ENCODE peak calls at places on chromosomes 3 and 15, in nine cellular contexts. W, P, E, R, A, H, G, S and D are unnamed samples.

GRCh38 chr15:40093224-40093842 is 15.3 kb downstream of the BMF start:
- DNase-seq in W (no peak), P (peak), E (no peak), R (no peak), A (peak), H (no peak), G (no peak), S (peak), D (no peak)

GRCh38 chr3:46905191-46905560 is 27.7 kb downstream of the PTH1R start:
- DNase-seq in W (no peak), P (no peak), E (no peak), R (no peak), A (peak), H (no peak), G (no peak), S (no peak), D (no peak)

GRCh38 chr15:88622605-88622975 is 1.4 kb downstream of the AEN start:
- DNase-seq in W (no peak), P (no peak), E (no peak), R (no peak), A (peak), H (no peak), G (no peak), S (peak), D (no peak)

GRCh38 chr3:37546876-37547275 is 314.8 kb upstream of the CTDSPL start:
- DNase-seq in W (peak), P (peak), E (no peak), R (peak), A (no peak), H (peak), G (no peak), S (peak), D (no peak)

GRCh38 chr3:150760431-150761200 is 2.4 kb downstream of the SIAH2 start:
- DNase-seq in W (no peak), P (no peak), E (no peak), R (no peak), A (no peak), H (no peak), G (no peak), S (no peak), D (no peak)

GRCh38 chr3:147392083-147392916 is 14.0 kb downstream of the ZIC4 start:
- DNase-seq in W (peak), P (no peak), E (peak), R (no peak), A (peak), H (peak), G (no peak), S (peak), D (no peak)

GRCh38 chr3:101813817-101814440 is 34.9 kb downstream of the NXPE3 start:
- DNase-seq in W (no peak), P (peak), E (no peak), R (no peak), A (no peak), H (no peak), G (no peak), S (no peak), D (no peak)

GRCh38 chr3:13540332-13540995 is 8.5 kb upstream of the FBLN2 start:
- DNase-seq in W (no peak), P (peak), E (no peak), R (no peak), A (peak), H (no peak), G (no peak), S (no peak), D (no peak)

GRCh38 chr3:128847631-128848370 is 31.6 kb upstream of the ACAD9 start:
- DNase-seq in W (no peak), P (no peak), E (no peak), R (no peak), A (no peak), H (no peak), G (no peak), S (no peak), D (no peak)

GRCh38 chr3:32193101-32193500 is 45.4 kb upstream of the CMTM8 start:
- DNase-seq in W (no peak), P (no peak), E (no peak), R (no peak), A (no peak), H (no peak), G (no peak), S (no peak), D (no peak)

GRCh38 chr3:70849911-70850699 is 537.7 kb upstream of the MDFIC2 start:
- DNase-seq in W (peak), P (peak), E (no peak), R (peak), A (peak), H (peak), G (no peak), S (peak), D (peak)

GRCh38 chr15:73265536-73266153 is 103.1 kb downstream of the HCN4 start:
- DNase-seq in W (peak), P (peak), E (no peak), R (no peak), A (no peak), H (no peak), G (no peak), S (peak), D (no peak)

GRCh38 chr15:32733276-32733675 is 15.5 kb downstream of the GREM1 start:
- DNase-seq in W (no peak), P (peak), E (no peak), R (no peak), A (no peak), H (no peak), G (no peak), S (no peak), D (no peak)

GRCh38 chr3:138361193-138361525 is 12.8 kb downstream of the MRAS start:
- DNase-seq in W (no peak), P (no peak), E (no peak), R (no peak), A (peak), H (no peak), G (no peak), S (no peak), D (no peak)